ENCODE peak calls at places on chromosomes 4 and X, in four cellular contexts. P is neural crest cell, Q is GM10248, T is adrenal gland. N is an unnamed sample.

GRCh38 chr4:121706595-121707021 is 9.8 kb upstream of the ANXA5 start:
- DNase-seq in P (no peak), Q (no peak), T (no peak), N (peak)

GRCh38 chr4:120139392-120139791 is 72.7 kb upstream of the MAD2L1 start:
- DNase-seq in P (no peak), Q (no peak), T (no peak), N (no peak)

GRCh38 chrX:87813566-87813965 is 296.0 kb downstream of the KLHL4 start:
- DNase-seq in P (no peak), Q (no peak), T (no peak), N (no peak)

GRCh38 chr4:107991945-107992625 is 2.4 kb downstream of the HADH start:
- DNase-seq in P (no peak), Q (no peak), T (no peak), N (no peak)

GRCh38 chrX:139828037-139828436 is 104.8 kb downstream of the ATP11C start:
- DNase-seq in P (no peak), Q (no peak), T (no peak), N (no peak)

GRCh38 chr4:150415213-150415612 is 166.7 kb upstream of the MAB21L2 start:
- DNase-seq in P (no peak), Q (no peak), T (no peak), N (no peak)

GRCh38 chr4:180900781-180901180 is 1342.4 kb upstream of the TENM3 start:
- DNase-seq in P (no peak), Q (no peak), T (no peak), N (no peak)

GRCh38 chrX:19332983-19333382 is 10.7 kb upstream of the PDHA1 start:
- DNase-seq in P (no peak), Q (no peak), T (peak), N (no peak)

GRCh38 chrX:133608406-133608805 is 193.1 kb upstream of the GPC4 start:
- DNase-seq in P (no peak), Q (no peak), T (no peak), N (no peak)

GRCh38 chr4:68907230-68907629 is 44.4 kb downstream of the UGT2A3 start:
- DNase-seq in P (no peak), Q (no peak), T (no peak), N (no peak)

DNA sequence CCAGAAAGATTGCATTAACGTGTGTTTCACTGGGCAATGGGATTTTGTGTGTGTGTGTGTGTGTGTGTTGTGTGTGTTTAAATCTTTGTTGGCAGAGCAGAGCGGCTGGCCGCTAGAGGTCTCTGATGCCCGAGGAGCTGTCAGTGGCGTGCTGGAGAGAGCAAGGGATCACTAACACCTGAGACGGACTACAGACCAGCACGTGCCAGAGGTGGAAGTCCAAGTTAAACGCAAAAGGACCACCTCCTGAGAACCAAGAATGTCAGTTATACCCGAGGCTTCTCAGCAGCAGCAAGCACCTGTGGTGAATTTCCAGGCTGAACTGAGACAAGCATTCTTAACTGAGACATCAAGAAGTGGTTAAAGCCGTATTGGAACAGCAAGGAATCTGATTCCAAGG is 9.0 kb upstream of the SLC25A14 start:
- DNase-seq in P (peak), Q (peak), T (peak), N (peak)
- TF ChIP-seq CTCF in P (peak), Q (peak), T (peak), N (peak)

GRCh38 chr4:152705918-152706317 is 26.1 kb upstream of the TMEM154 start:
- DNase-seq in P (no peak), Q (no peak), T (no peak), N (no peak)
- TF ChIP-seq CTCF in P (peak), Q (no peak), T (no peak), N (no peak)

GRCh38 chr4:2536193-2537010 is at the start of gene FAM193A:
- DNase-seq in P (peak), Q (peak), T (peak), N (peak)
- TF ChIP-seq CTCF in P (no peak), Q (no peak), T (peak), N (no peak)

GRCh38 chr4:147617173-147617840 is at the start of gene TMEM184C:
- DNase-seq in P (peak), Q (peak), T (peak), N (peak)
- TF ChIP-seq CTCF in P (no peak), Q (no peak), T (peak), N (no peak)

GRCh38 chr4:111678466-111678865 is 466.8 kb upstream of the FAM241A start:
- DNase-seq in P (no peak), Q (no peak), T (no peak), N (no peak)
- TF ChIP-seq CTCF in P (no peak), Q (no peak), T (no peak), N (no peak)